ENCODE peak calls at places on chromosomes 12 and 14, in nine cellular contexts. T, D, V, J, O, F, R, E and Z are unnamed samples.

GRCh38 chr12:115867854-115868253 is 409.6 kb downstream of the MED13L start:
- DNase-seq in D (no peak), O (no peak), J (no peak), V (no peak), R (no peak), E (no peak), F (no peak), T (no peak), Z (no peak)

GRCh38 chr14:22081352-22081751 is 407.7 kb upstream of the OR4E1 start:
- DNase-seq in F (no peak), V (no peak), J (no peak), R (no peak), D (no peak), T (no peak), O (no peak), E (no peak), Z (no peak)

GRCh38 chr14:53500191-53500590 is 347.1 kb upstream of the DDHD1 start:
- DNase-seq in E (no peak), V (no peak), F (no peak), R (no peak), J (no peak), T (no peak), D (no peak), O (no peak), Z (no peak)

GRCh38 chr14:32205984-32206383 is 2.9 kb upstream of the RNU6-8 start:
- DNase-seq in E (no peak), F (no peak), T (peak; percentile 77), R (no peak), D (no peak), J (no peak), O (no peak), V (no peak), Z (no peak)

GRCh38 chr12:18165422-18165871 is 75.5 kb upstream of the RERGL start:
- DNase-seq in V (no peak), T (peak; percentile 92), R (peak; percentile 20), O (no peak), J (no peak), D (peak; percentile 45), F (peak; percentile 57), E (no peak), Z (no peak)

GRCh38 chr12:1350055-1350933 is 244.1 kb downstream of the FBXL14 start:
- DNase-seq in D (no peak), T (no peak), E (no peak), O (no peak), R (peak; percentile 86), F (peak; percentile 62), J (no peak), V (no peak), Z (no peak)

GRCh38 chr12:122889658-122890561 is 6.0 kb downstream of the VPS37B start:
- DNase-seq in E (no peak), F (no peak), T (no peak), O (no peak), D (no peak), J (peak; percentile 75), R (no peak), V (peak; percentile 62), Z (no peak)

GRCh38 chr14:63908667-63909264 is 56.0 kb downstream of the SYNE2 start:
- DNase-seq in R (no peak), D (no peak), E (no peak), O (no peak), J (no peak), F (no peak), T (peak; percentile 18), V (no peak), Z (no peak)

GRCh38 chr14:76104802-76105355 is 46.8 kb upstream of the GPATCH2L start:
- DNase-seq in D (no peak), V (no peak), F (no peak), E (no peak), R (no peak), O (no peak), T (no peak), J (no peak), Z (no peak)

GRCh38 chr14:76101384-76101783 is 50.3 kb upstream of the GPATCH2L start:
- DNase-seq in T (no peak), D (no peak), R (peak; percentile 7), V (no peak), O (no peak), E (no peak), J (no peak), F (peak; percentile 23), Z (no peak)

GRCh38 chr14:76109087-76109880 is 42.4 kb upstream of the GPATCH2L start:
- DNase-seq in J (no peak), V (no peak), R (no peak), D (no peak), F (no peak), E (no peak), O (no peak), T (no peak), Z (no peak)

GRCh38 chr14:76101980-76102379 is 49.7 kb upstream of the GPATCH2L start:
- DNase-seq in V (no peak), F (no peak), T (no peak), O (no peak), R (no peak), E (no peak), J (no peak), D (no peak), Z (no peak)

DNA sequence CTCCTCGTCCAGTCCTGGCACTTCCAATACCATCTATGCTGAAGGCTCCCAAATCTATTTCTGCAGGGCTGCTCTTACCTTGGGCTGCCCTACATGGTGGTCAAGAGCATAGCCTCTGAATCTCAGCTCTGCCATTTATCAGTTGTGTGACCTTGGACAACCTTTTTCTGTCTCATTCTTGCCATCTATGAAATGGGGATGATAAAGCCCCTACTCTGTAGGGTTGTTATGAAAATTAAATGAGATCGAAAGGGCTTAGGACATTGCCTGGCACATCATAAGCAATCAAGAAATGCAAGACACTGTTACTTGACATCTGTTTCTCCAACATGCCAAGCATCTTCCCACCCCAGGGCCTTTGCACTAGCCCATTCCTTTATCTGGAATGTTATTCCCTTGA is 45.5 kb upstream of the GPATCH2L start:
- DNase-seq in E (no peak), J (no peak), V (no peak), R (no peak), D (no peak), T (no peak), F (no peak), O (no peak), Z (no peak)
- H3K4me3 ChIP-seq in E (no peak overlapping the region), J (no peak overlapping the region), V (no peak overlapping the region), R (no peak overlapping the region), D (no peak overlapping the region), T (no peak overlapping the region), F (no peak overlapping the region), O (no peak overlapping the region), Z (no peak overlapping the region)

DNA sequence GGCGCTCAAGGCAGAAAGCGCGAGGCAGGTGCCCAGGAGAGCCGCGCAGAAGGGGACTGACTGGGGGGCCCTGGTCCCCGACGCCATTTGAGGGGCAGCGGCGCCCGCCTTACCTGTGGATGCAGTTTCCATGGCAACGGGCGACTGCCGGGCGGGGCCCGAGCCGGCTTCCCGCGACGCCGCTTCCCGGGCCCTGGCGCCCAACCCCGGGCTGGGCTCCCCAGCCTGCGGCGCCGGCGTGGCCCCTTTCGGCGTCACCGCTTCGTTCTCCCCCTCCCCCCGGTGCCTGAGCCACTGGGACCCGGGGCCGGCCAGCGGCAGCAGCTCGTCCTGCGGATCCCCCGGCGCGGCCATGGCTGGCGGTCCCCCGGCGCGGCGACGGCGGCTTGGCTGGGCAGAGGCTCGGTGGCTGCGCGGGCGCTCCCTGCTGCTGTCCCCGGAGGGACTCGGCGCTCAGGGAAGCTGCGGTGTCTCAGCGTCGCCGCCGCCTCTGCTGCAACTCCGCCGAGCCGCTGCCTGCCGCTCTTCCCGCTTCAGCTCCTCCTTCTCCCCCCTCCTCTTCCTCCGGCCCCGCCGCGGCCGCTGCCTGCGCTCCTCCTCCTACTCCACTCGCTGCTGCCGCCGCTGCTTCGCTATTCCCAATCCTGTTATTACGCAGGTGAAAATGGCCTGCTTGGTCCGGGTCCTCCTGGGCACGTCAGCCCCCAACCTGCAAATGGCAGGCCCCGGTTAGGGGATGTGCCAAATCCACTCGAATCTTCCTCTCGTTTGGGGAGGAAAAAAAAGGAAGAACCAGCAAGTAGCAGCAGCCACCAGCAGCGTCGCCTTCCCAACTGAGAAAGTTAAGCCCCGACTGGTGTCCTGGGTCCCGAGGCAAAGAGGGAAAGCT is at the start of gene RTN1:
- DNase-seq in T (peak; percentile 51), O (no peak), V (peak; percentile 77), J (peak; percentile 92), E (peak; percentile 90), F (peak; percentile 31), R (peak; percentile 29), D (no peak), Z (no peak)
- H3K4me3 ChIP-seq in T (peak within 1 kb of the TSS; percentile 42), O (peak within 1 kb of the TSS; percentile 51), V (peak within 1 kb of the TSS; percentile 74), J (peak within 1 kb of the TSS; percentile 39), E (peak within 1 kb of the TSS; percentile 65), F (peak within 1 kb of the TSS; percentile 51), R (peak within 1 kb of the TSS; percentile 69), D (peak within 1 kb of the TSS; percentile 47), Z (peak within 1 kb of the TSS; percentile 47)

GRCh38 chr14:26941521-26941920 is 343.7 kb upstream of the NOVA1 start:
- DNase-seq in O (no peak), T (no peak), F (no peak), R (no peak), V (no peak), D (no peak), J (no peak), E (no peak), Z (no peak)

GRCh38 chr14:26934151-26934550 is 336.3 kb upstream of the NOVA1 start:
- DNase-seq in J (no peak), T (no peak), F (peak; percentile 86), V (no peak), E (no peak), D (no peak), O (no peak), R (no peak), Z (no peak)

GRCh38 chr14:26935733-26936132 is 337.9 kb upstream of the NOVA1 start:
- DNase-seq in D (no peak), F (no peak), R (no peak), T (no peak), E (no peak), J (no peak), V (no peak), O (no peak), Z (no peak)

GRCh38 chr14:26938054-26938453 is 340.2 kb upstream of the NOVA1 start:
- DNase-seq in R (no peak), J (no peak), V (no peak), T (no peak), E (no peak), F (no peak), D (no peak), O (no peak), Z (no peak)

GRCh38 chr14:26939756-26940155 is 341.9 kb upstream of the NOVA1 start:
- DNase-seq in E (no peak), V (no peak), T (no peak), J (no peak), O (no peak), D (no peak), F (no peak), R (no peak), Z (no peak)
- H3K4me3 ChIP-seq in E (no peak overlapping the region), V (no peak overlapping the region), T (no peak overlapping the region), J (no peak overlapping the region), O (no peak overlapping the region), D (no peak overlapping the region), F (no peak overlapping the region), R (no peak overlapping the region), Z (no peak overlapping the region)

GRCh38 chr12:53754196-53754595 is 2.4 kb upstream of the CISTR start:
- DNase-seq in T (no peak), E (no peak), R (no peak), O (no peak), J (no peak), V (no peak), D (no peak), F (no peak), Z (no peak)

GRCh38 chr12:53754633-53755261 is 3.0 kb upstream of the CISTR start:
- DNase-seq in D (no peak), J (no peak), V (no peak), R (peak; percentile 52), T (no peak), O (no peak), E (no peak), F (peak; percentile 49), Z (no peak)

GRCh38 chr12:53757095-53757770 is 5.5 kb upstream of the CISTR start:
- DNase-seq in E (peak; percentile 93), R (peak; percentile 55), V (peak; percentile 82), T (peak; percentile 91), O (peak; percentile 86), J (peak; percentile 96), D (peak; percentile 72), F (peak; percentile 70), Z (peak; percentile 54)

GRCh38 chr12:53756300-53757094 is 4.7 kb upstream of the CISTR start:
- DNase-seq in O (no peak), V (no peak), E (no peak), R (no peak), F (no peak), J (no peak), T (no peak), D (no peak), Z (no peak)

DNA sequence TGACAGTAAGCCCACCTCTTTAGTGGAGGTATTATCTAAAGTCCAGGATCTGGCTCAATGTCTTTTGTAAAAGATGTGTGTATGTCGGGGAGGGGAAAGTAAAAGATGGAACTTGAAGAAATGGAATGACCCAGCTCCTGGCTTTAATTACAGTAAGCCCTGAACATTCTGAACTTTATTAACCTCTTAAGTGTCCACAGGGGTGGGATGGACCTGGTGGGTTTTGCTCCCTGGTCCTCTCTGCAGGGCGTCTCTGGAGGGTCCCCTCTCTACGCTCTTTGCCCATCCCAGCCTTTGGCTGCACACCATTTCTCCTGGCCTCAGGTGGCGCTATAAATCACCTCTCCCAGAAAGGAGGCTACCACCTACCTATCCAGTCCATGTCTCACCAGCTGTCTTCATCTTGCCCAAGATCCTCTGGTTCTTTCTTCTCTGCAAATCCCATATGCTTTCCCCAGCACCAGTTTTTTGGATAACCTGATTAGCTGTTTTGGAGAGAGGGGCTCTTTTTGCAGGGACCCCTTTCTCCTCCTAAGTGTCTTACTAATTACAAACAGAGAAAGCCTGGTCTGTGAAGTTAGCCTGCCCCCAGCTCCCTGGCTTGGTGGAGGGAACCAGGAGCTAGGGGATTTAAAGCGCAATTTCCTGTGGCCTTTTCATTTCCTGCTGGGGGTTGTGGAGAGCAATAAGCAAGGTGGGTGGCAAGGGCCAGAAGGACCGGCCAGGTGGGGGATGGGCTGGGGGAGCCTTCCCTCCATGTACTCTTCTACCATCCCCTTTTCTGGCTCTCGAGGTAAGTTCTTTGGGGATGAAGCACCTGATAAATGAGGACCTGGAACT is 3.9 kb upstream of the CISTR start:
- DNase-seq in J (no peak), O (no peak), T (no peak), R (no peak), F (no peak), D (no peak), E (no peak), V (no peak), Z (no peak)
- H3K4me3 ChIP-seq in J (no peak overlapping the region), O (no peak overlapping the region), T (peak overlapping the region; percentile 9), R (no peak overlapping the region), F (no peak overlapping the region), D (no peak overlapping the region), E (no peak overlapping the region), V (no peak overlapping the region), Z (no peak overlapping the region)